ENCODE peak calls at places on chromosomes 16 and 17, in seven cellular contexts. T is SK-N-SH, S is K562, R is H1, G is GM12878, E is HepG2, B is GM12892. L is an unnamed sample.

GRCh38 chr17:16512011-16512410 is 20.0 kb upstream of the LRRC75A start:
- DNase-seq in E (no peak), R (no peak), G (no peak), T (no peak), S (no peak), B (no peak), L (no peak)

GRCh38 chr16:81487301-81487720 is 42.7 kb downstream of the CMIP start:
- DNase-seq in G (no peak), B (no peak), T (no peak), R (no peak), S (no peak), E (no peak), L (no peak)

GRCh38 chr16:74186589-74186988 is 110.0 kb upstream of the PSMD7 start:
- DNase-seq in S (no peak), B (no peak), G (no peak), E (no peak), T (peak), R (no peak), L (no peak)

GRCh38 chr17:35056013-35056412 is 7.5 kb downstream of the RFFL start:
- DNase-seq in B (no peak), E (no peak), T (no peak), R (no peak), S (no peak), G (no peak), L (no peak)

GRCh38 chr17:7576432-7576937 is 3.0 kb upstream of the CD68 start:
- DNase-seq in S (no peak), B (no peak), R (no peak), T (no peak), G (no peak), E (no peak), L (no peak)

GRCh38 chr16:21263640-21264211 is 14.4 kb downstream of the CRYM start:
- DNase-seq in S (peak), B (peak), E (peak), T (peak), G (peak), R (no peak), L (peak)

GRCh38 chr16:87339086-87339723 is 22.0 kb upstream of the C16orf95 start:
- DNase-seq in B (no peak), S (no peak), G (no peak), R (no peak), E (no peak), T (no peak), L (no peak)

GRCh38 chr17:57604771-57605733 is 140.0 kb downstream of the CCDC182 start:
- DNase-seq in T (peak), B (peak), R (no peak), G (peak), S (no peak), E (no peak), L (peak)

GRCh38 chr17:1055751-1056645 is 59.1 kb downstream of the TIMM22 start:
- DNase-seq in G (no peak), B (peak), T (peak), E (peak), R (no peak), S (peak), L (peak)

GRCh38 chr17:82272495-82273326 is 789 bp downstream of the CSNK1D start:
- DNase-seq in E (no peak), T (peak), R (no peak), B (peak), S (peak), G (no peak), L (peak)

GRCh38 chr16:9827062-9827752 is 355.0 kb downstream of the GRIN2A start:
- DNase-seq in T (no peak), B (no peak), S (no peak), E (no peak), R (no peak), G (no peak), L (no peak)

GRCh38 chr17:56976941-56977570 is 875 bp upstream of the SCPEP1 start:
- DNase-seq in R (no peak), B (no peak), G (no peak), S (peak), E (peak), T (no peak), L (no peak)

GRCh38 chr16:14307623-14308356 is 236.7 kb downstream of the MRTFB start:
- DNase-seq in B (no peak), E (no peak), G (no peak), R (no peak), T (peak), S (peak), L (no peak)

GRCh38 chr16:2790631-2791030 is 3.3 kb upstream of the PRSS33 start:
- DNase-seq in B (no peak), S (no peak), R (no peak), T (no peak), E (no peak), G (no peak), L (no peak)

GRCh38 chr17:3663102-3664011 is 5.0 kb downstream of the TAX1BP3 start:
- DNase-seq in E (no peak), B (no peak), T (no peak), R (no peak), G (no peak), S (no peak), L (no peak)

GRCh38 chr16:29876186-29876577 is 13.2 kb upstream of the CDIPT start:
- DNase-seq in T (no peak), E (no peak), R (peak), B (no peak), S (peak), G (no peak), L (no peak)

GRCh38 chr17:66301418-66301863 is 972 bp upstream of the PRKCA start:
- DNase-seq in S (no peak), T (no peak), B (no peak), E (no peak), G (no peak), R (no peak), L (no peak)

GRCh38 chr17:18315498-18316360 is 636 bp downstream of the SMCR8 start:
- DNase-seq in E (no peak), B (no peak), G (no peak), R (no peak), T (no peak), S (no peak), L (no peak)

GRCh38 chr16:19757026-19757425 is 39.0 kb downstream of the IQCK start:
- DNase-seq in G (no peak), E (no peak), R (no peak), S (no peak), B (no peak), T (no peak), L (no peak)

GRCh38 chr16:19754644-19755036 is 36.6 kb downstream of the IQCK start:
- DNase-seq in R (no peak), B (no peak), S (no peak), T (no peak), G (no peak), E (no peak), L (no peak)

GRCh38 chr16:19760336-19761060 is 42.4 kb downstream of the IQCK start:
- DNase-seq in T (no peak), B (no peak), E (no peak), S (no peak), G (no peak), R (no peak), L (no peak)

GRCh38 chr16:19755268-19755667 is 37.2 kb downstream of the IQCK start:
- DNase-seq in T (no peak), S (no peak), G (no peak), R (no peak), E (no peak), B (no peak), L (no peak)

DNA sequence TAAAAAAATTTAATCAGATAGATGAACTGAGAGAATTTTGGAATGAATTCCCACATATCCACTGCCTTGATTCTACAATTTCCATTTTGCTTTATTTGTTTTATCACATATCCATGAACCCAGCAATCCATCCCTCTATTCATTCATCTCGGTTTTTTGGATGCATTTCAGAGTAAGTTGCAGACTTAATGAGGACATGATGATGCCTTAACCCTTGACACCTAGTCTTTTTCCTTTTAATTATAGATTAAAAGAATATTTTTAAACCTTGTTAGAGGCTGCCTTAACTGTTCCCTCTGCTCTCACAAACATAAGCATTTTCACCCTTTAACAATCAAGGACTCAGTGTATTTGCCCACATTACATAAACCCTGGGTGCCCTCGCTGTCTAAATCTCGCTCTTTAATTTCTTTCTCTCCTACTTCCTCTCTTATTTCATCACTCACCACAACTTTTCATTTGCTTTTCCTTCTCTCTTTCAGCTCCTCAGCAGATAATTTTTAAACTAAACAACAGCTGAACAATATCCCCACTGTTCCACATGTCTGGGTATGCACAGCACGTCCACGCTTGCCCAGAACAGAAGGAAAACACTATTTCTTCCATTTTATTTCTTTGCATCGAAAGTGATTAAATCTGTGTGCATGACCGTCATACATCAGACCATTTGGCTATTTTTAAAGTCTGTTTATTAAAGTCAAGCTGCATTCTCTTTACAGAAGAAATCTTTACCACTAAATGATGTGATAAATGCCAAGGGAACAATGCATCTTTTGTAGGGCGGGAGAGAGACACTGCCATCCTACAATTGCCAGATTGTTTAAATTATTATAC is 39.9 kb downstream of the IQCK start:
- DNase-seq in E (peak), B (no peak), T (no peak), R (no peak), S (no peak), G (no peak), L (no peak)
- TF ChIP-seq TAF1 in E (no peak), B (no peak), T (no peak), R (no peak), S (no peak), G (no peak), L (no peak)

GRCh38 chr16:23465179-23465578 is 12.2 kb upstream of the COG7 start:
- DNase-seq in G (no peak), S (no peak), R (no peak), T (no peak), E (no peak), B (no peak), L (no peak)
- TF ChIP-seq TAF1 in G (no peak), S (no peak), R (no peak), T (no peak), E (no peak), B (no peak), L (no peak)

DNA sequence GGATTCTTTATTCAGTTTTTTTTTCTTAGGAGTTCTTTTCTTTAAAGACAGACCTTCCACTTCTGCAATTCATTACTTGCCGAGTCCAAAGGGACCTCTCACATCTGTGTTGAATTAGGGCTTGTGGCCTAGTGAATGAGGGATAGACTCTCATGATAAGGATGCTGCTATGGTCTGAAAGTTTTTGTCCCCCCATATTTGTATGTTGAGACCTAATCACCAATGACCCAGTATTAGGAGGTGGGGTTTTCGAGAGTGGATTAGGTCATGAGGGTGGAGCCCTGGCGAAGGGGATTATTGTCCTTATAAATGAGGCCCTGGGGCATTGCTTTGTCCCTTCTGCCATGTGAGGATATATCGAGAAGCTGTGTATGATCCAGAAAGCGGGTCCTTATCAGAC is 9.5 kb downstream of the KRT12 start:
- DNase-seq in B (no peak), R (no peak), E (no peak), S (no peak), G (no peak), T (peak), L (no peak)
- TF ChIP-seq TAF1 in B (no peak), R (no peak), E (no peak), S (no peak), G (no peak), T (no peak), L (no peak)

GRCh38 chr17:45748911-45749310 is 35.2 kb upstream of the CRHR1 start:
- DNase-seq in R (no peak), G (no peak), S (no peak), T (no peak), E (no peak), B (no peak), L (no peak)
- TF ChIP-seq TAF1 in R (no peak), G (no peak), S (no peak), T (no peak), E (no peak), B (no peak), L (no peak)

L was measured in GM12891.